ENCODE peak calls at places on chromosomes 7 and 10, in four cellular contexts. One of them, this sample, is unnamed.

GRCh38 chr10:119246862-119247549 is 39.6 kb downstream of the GRK5 start:
- DNase-seq in substantia nigra: no peak
- DNase-seq in ureter: no peak
- DNase-seq in AG04450: peak; percentile 81
- DNase-seq in this sample: peak; percentile 87

GRCh38 chr10:111203615-111204014 is 126.8 kb downstream of the ADRA2A start:
- DNase-seq in substantia nigra: no peak
- DNase-seq in ureter: no peak
- DNase-seq in AG04450: no peak
- DNase-seq in this sample: no peak

GRCh38 chr7:158157460-158157859 is 430.2 kb downstream of the PTPRN2 start:
- DNase-seq in substantia nigra: no peak
- DNase-seq in ureter: no peak
- DNase-seq in AG04450: no peak
- DNase-seq in this sample: no peak

GRCh38 chr7:100679129-100679926 is 5.8 kb downstream of the GNB2 start:
- DNase-seq in substantia nigra: no peak
- DNase-seq in ureter: no peak
- DNase-seq in AG04450: no peak
- DNase-seq in this sample: no peak

GRCh38 chr10:70568781-70569495 is 33.6 kb downstream of the PRF1 start:
- DNase-seq in substantia nigra: no peak
- DNase-seq in ureter: no peak
- DNase-seq in AG04450: no peak
- DNase-seq in this sample: no peak

GRCh38 chr10:3835770-3836169 is 50.8 kb upstream of the KLF6 start:
- DNase-seq in substantia nigra: no peak
- DNase-seq in ureter: no peak
- DNase-seq in AG04450: no peak
- DNase-seq in this sample: no peak

GRCh38 chr10:23253780-23254179 is 61.7 kb downstream of the PTF1A start:
- DNase-seq in substantia nigra: no peak
- DNase-seq in ureter: no peak
- DNase-seq in AG04450: no peak
- DNase-seq in this sample: no peak

GRCh38 chr10:6108631-6109443 is 20.0 kb downstream of the RBM17 start:
- DNase-seq in substantia nigra: no peak
- DNase-seq in ureter: no peak
- DNase-seq in AG04450: no peak
- DNase-seq in this sample: peak; percentile 26

GRCh38 chr7:98294798-98295382 is 13.4 kb downstream of the BRI3 start:
- DNase-seq in substantia nigra: no peak
- DNase-seq in ureter: no peak
- DNase-seq in AG04450: no peak
- DNase-seq in this sample: peak; percentile 13

GRCh38 chr7:94509879-94510581 is 421 bp downstream of the CASD1 start:
- DNase-seq in substantia nigra: peak; percentile 67
- DNase-seq in ureter: peak; percentile 69
- DNase-seq in AG04450: no peak
- DNase-seq in this sample: peak; percentile 20

GRCh38 chr7:115300228-115300870 is 378.5 kb downstream of the MDFIC start:
- DNase-seq in substantia nigra: no peak
- DNase-seq in ureter: no peak
- DNase-seq in AG04450: peak; percentile 18
- DNase-seq in this sample: no peak

GRCh38 chr10:125662616-125663015 is 20.3 kb downstream of the TEX36 start:
- DNase-seq in substantia nigra: no peak
- DNase-seq in ureter: no peak
- DNase-seq in AG04450: no peak
- DNase-seq in this sample: no peak

GRCh38 chr10:54444184-54444583 is 356.8 kb downstream of the PCDH15 start:
- DNase-seq in substantia nigra: no peak
- DNase-seq in ureter: no peak
- DNase-seq in AG04450: no peak
- DNase-seq in this sample: no peak

GRCh38 chr7:130276796-130277762 is 10.4 kb downstream of the CPA2 start:
- DNase-seq in substantia nigra: no peak
- DNase-seq in ureter: no peak
- DNase-seq in AG04450: peak; percentile 27
- DNase-seq in this sample: no peak

GRCh38 chr7:135914346-135914745 is 62.8 kb downstream of the MTPN start:
- DNase-seq in substantia nigra: no peak
- DNase-seq in ureter: no peak
- DNase-seq in AG04450: no peak
- DNase-seq in this sample: no peak

GRCh38 chr7:157846281-157846680 is 509.5 kb downstream of the DNAJB6 start:
- DNase-seq in substantia nigra: no peak
- DNase-seq in ureter: no peak
- DNase-seq in AG04450: no peak
- DNase-seq in this sample: no peak

GRCh38 chr7:129530881-129531391 is 28.6 kb downstream of the SMKR1 start:
- DNase-seq in substantia nigra: no peak
- DNase-seq in ureter: no peak
- DNase-seq in AG04450: peak; percentile 16
- DNase-seq in this sample: no peak

GRCh38 chr7:150738092-150739044 is 1.1 kb downstream of the GIMAP5 start:
- DNase-seq in substantia nigra: no peak
- DNase-seq in ureter: no peak
- DNase-seq in AG04450: no peak
- DNase-seq in this sample: no peak

GRCh38 chr10:133143546-133143945 is 16.5 kb upstream of the KNDC1 start:
- DNase-seq in substantia nigra: no peak
- DNase-seq in ureter: no peak
- DNase-seq in AG04450: no peak
- DNase-seq in this sample: no peak

This sample was measured in fibroblast of the conjunctiva.